ENCODE peak calls at places on chromosomes 11 and 22, in five cellular contexts. H, Y, W, V and S are unnamed samples.
A peak's percentile ranks its signal among the peaks of the same experiment; 100 is the strongest.

GRCh38 chr11:72594493-72595291 is 79.5 kb downstream of the PDE2A start:
- DNase-seq in H (no peak), Y (no peak), W (no peak), V (peak; percentile 16), S (no peak)

GRCh38 chr22:37201066-37201820 is 11.0 kb downstream of the SSTR3 start:
- DNase-seq in W (peak; percentile 36), H (no peak), Y (no peak), V (no peak), S (no peak)

GRCh38 chr11:103730151-103730940 is 306.1 kb upstream of the DDI1 start:
- DNase-seq in V (peak; percentile 3), H (no peak), Y (no peak), W (no peak), S (no peak)

GRCh38 chr11:93652161-93652597 is 9.3 kb upstream of the CEP295 start:
- DNase-seq in H (peak; percentile 16), Y (no peak), W (no peak), V (peak; percentile 37), S (peak; percentile 61)

GRCh38 chr11:114438303-114438702 is 964 bp upstream of the REXO2 start:
- DNase-seq in H (no peak), W (no peak), Y (no peak), V (peak; percentile 9), S (peak; percentile 8)

GRCh38 chr11:84981296-84981695 is 645.8 kb downstream of the DLG2 start:
- DNase-seq in Y (no peak), V (no peak), W (no peak), H (no peak), S (no peak)

GRCh38 chr11:74731301-74732094 is at the start of gene CHRDL2:
- DNase-seq in V (peak; percentile 77), W (no peak), Y (no peak), H (peak; percentile 30), S (peak; percentile 65)

GRCh38 chr11:75642402-75643113 is 26.3 kb downstream of the MAP6 start:
- DNase-seq in W (no peak), H (no peak), Y (no peak), V (no peak), S (no peak)

GRCh38 chr11:117822031-117822521 is 2.5 kb downstream of the FXYD2 start:
- DNase-seq in Y (no peak), W (no peak), V (peak; percentile 68), H (peak; percentile 67), S (peak; percentile 56)

GRCh38 chr22:44378380-44378779 is 65.6 kb upstream of the SHISAL1 start:
- DNase-seq in V (no peak), H (no peak), Y (no peak), W (no peak), S (no peak)

GRCh38 chr22:41478891-41479521 is 10.1 kb downstream of the ACO2 start:
- DNase-seq in W (no peak), V (no peak), H (no peak), Y (no peak), S (no peak)

GRCh38 chr11:19168090-19168489 is 33.7 kb downstream of the CSRP3 start:
- DNase-seq in W (no peak), V (no peak), H (no peak), Y (no peak), S (no peak)

GRCh38 chr22:43060213-43060612 is 29.0 kb downstream of the TTLL1 start:
- DNase-seq in H (no peak), V (peak; percentile 67), Y (no peak), W (no peak), S (peak; percentile 82)

GRCh38 chr11:93984205-93984586 is 37.0 kb upstream of the HEPHL1 start:
- DNase-seq in W (no peak), H (no peak), V (no peak), Y (no peak), S (no peak)

GRCh38 chr22:46028069-46028991 is 51.4 kb upstream of the WNT7B start:
- DNase-seq in Y (no peak), V (no peak), W (no peak), H (peak; percentile 20), S (no peak)

GRCh38 chr11:134008593-134008992 is 51.8 kb upstream of the IGSF9B start:
- DNase-seq in H (no peak), Y (no peak), W (no peak), V (no peak), S (no peak)

GRCh38 chr11:69157156-69157821 is 1.6 kb downstream of the SMIM38 start:
- DNase-seq in W (no peak), V (peak; percentile 87), H (peak; percentile 62), Y (no peak), S (no peak)

GRCh38 chr11:128424271-128424709 is 163.1 kb downstream of the ETS1 start:
- DNase-seq in Y (no peak), V (peak; percentile 13), H (peak; percentile 23), W (no peak), S (no peak)

GRCh38 chr11:16758382-16759024 is 20.1 kb downstream of the C11orf58 start:
- DNase-seq in V (no peak), H (no peak), Y (no peak), W (no peak), S (no peak)

GRCh38 chr11:43376594-43376993 is 17.9 kb downstream of the TTC17 start:
- DNase-seq in Y (no peak), H (no peak), V (no peak), W (no peak), S (no peak)

GRCh38 chr11:110979696-110980095 is 265.8 kb upstream of the POU2AF2 start:
- DNase-seq in W (no peak), H (no peak), Y (no peak), V (no peak), S (no peak)
- TF ChIP-seq CTCF in W (no peak), H (no peak), Y (no peak), V (no peak), S (no peak)

DNA sequence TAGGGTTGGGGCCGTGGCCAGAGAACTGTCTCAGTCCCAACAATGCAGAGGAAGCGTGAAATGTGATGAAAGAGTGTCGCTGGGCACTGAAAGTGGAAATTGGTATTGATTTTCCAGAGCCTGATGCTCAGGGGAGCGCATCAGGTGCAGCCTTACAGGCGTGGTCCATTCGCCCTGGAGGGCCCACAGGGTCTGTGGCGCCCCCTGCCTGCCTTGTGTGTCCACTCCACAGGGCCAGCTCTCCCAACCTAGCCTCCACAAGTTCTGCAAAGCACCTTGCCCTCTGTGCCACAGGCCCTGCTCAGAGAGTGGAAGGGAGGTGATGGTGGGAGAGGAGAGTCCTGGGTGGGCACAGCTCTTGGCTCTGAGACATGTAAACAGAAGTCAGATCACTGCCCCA is 54.9 kb upstream of the LMO1 start:
- DNase-seq in V (peak; percentile 85), W (peak; percentile 20), H (no peak), Y (no peak), S (peak; percentile 38)
- TF ChIP-seq CTCF in V (peak; percentile 81), W (no peak), H (no peak), Y (peak; percentile 63), S (no peak)

GRCh38 chr11:67616431-67617242 is 9.9 kb downstream of the NDUFV1 start:
- DNase-seq in W (no peak), Y (no peak), H (no peak), V (no peak), S (no peak)

GRCh38 chr11:67614730-67615454 is 8.2 kb downstream of the NDUFV1 start:
- DNase-seq in H (no peak), V (no peak), Y (no peak), W (no peak), S (no peak)

GRCh38 chr11:67617243-67617953 is 10.7 kb downstream of the NDUFV1 start:
- DNase-seq in Y (no peak), H (no peak), W (no peak), V (no peak), S (no peak)

GRCh38 chr11:67613960-67614715 is 7.4 kb downstream of the NDUFV1 start:
- DNase-seq in Y (no peak), V (peak; percentile 87), H (peak; percentile 66), W (no peak), S (peak; percentile 77)

GRCh38 chr11:67615455-67616430 is 9.0 kb downstream of the NDUFV1 start:
- DNase-seq in H (peak; percentile 64), W (no peak), V (peak; percentile 54), Y (no peak), S (peak; percentile 77)
- TF ChIP-seq CTCF in H (peak; percentile 59), W (no peak), V (peak; percentile 52), Y (peak; percentile 89), S (peak; percentile 27)

DNA sequence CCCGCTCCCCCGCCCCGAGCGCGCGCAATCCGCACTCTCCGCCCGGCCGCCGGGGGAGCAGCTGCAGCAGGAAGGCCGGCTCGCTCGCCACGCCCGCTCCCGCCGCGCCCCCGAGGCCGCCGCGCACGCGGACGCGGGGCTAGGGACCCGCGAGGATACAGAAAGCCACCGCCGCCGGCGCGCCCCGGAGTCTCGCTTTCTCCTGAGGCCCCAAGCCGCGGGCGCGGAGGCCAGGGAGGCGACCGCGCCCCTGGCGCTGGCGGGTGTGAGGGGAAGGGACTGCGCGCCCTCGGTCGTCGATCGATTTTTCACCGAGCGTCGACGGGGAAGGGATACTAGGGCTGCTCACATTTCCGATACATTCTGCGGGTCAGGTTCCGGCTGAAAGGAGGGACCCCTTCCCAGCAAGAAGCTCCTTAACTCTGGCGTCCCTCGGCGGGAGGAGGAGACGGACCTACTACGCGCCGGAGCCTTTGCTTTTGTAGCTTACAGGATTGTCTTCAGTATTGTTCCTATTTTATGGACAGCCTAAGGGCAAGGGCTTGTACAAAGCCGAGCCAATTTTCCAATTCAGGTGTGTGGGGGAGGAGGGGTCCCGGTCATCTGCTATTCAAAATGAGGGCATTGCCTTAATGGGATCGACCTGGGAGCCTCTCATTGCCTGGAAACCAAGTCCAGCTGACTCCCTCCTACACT is 416 bp upstream of the GAB2 start:
- DNase-seq in V (peak; percentile 94), Y (no peak), H (peak; percentile 79), W (peak; percentile 68), S (peak; percentile 92)
- TF ChIP-seq CTCF in V (peak; percentile 24), Y (no peak), H (peak; percentile 24), W (no peak), S (no peak)

DNA sequence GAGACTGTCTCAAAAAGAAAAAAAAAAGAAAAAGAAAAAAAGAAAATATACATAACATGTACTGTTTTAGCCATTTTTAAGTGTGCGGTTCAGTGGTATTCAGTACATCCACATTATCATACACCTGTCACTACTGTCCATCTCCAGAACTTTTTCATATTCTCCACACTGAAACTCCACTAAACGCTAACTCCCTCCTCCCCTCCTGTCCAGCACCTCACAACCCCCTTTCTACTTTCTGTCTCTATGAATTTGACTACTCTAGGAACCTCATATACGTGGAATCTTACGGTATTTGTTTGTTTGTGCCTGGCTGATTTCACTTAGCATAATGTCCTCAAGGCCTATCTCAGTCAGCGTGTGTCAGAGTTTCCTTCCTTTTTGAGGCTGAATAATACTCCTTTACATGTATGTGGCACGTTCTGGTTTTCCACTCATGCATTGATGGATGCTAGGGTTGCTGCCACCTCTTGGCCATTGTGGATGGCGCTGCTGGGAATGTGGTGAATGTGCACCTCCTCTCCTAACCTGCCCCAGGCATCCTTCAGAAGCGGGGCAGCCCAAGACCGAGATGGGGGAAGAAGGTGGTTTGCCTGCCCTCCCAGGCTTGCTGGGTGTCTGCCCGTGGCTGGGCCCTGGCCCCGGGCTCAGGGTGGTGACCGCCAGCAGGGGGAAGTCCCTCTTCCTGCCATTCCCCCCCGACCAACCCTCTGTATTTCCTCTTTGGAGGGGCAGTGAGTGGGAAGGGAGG is 60.5 kb downstream of the BCR start:
- DNase-seq in V (peak; percentile 50), Y (no peak), W (no peak), H (no peak), S (no peak)
- TF ChIP-seq CTCF in V (peak; percentile 47), Y (no peak), W (no peak), H (no peak), S (no peak)

GRCh38 chr11:27205269-27205668 is 157.7 kb downstream of the CCDC34 start:
- DNase-seq in V (no peak), Y (no peak), H (no peak), W (no peak), S (no peak)
- TF ChIP-seq CTCF in V (no peak), Y (no peak), H (no peak), W (no peak), S (no peak)